ENCODE peak calls at places on chromosomes 3 and 15, in five cellular contexts. V is astrocyte of the spinal cord; B is psoas muscle; U is SHP77; K is activated T-helper 2 cell treated with anti-CD3 and anti-CD28 coated beads, Interferon-gamma antibody, Interleukin-2, Interleukin-4, amounts not matched to agents 10 μg/mL and 5 μg/mL and 100 μg/mL, durations not matched to agents 14 hours and 24 hours and 36 hours. N is an unnamed sample.

GRCh38 chr3:179056326-179056725 is 15.3 kb downstream of the ZMAT3 start:
- DNase-seq in V (no peak), B (no peak), U (no peak), K (no peak), N (no peak)

GRCh38 chr15:85763157-85763556 is 31.6 kb downstream of the KLHL25 start:
- DNase-seq in V (no peak), B (peak), U (no peak), K (no peak), N (no peak)

GRCh38 chr15:65945616-65946015 is 76.3 kb downstream of the RAB11A start:
- DNase-seq in V (no peak), B (no peak), U (no peak), K (no peak), N (no peak)

GRCh38 chr15:59531066-59531465 is 80.5 kb upstream of the GCNT3 start:
- DNase-seq in V (no peak), B (no peak), U (no peak), K (no peak), N (no peak)

GRCh38 chr15:59268199-59268979 is 61.7 kb downstream of the LDHAL6B start:
- DNase-seq in V (peak), B (no peak), U (no peak), K (no peak), N (peak)

GRCh38 chr3:12323237-12323636 is 34.4 kb downstream of the PPARG start:
- DNase-seq in V (no peak), B (no peak), U (no peak), K (no peak), N (no peak)

GRCh38 chr3:187618732-187619131 is 51.5 kb downstream of the SST start:
- DNase-seq in V (no peak), B (no peak), U (no peak), K (no peak), N (no peak)

GRCh38 chr3:99413504-99413903 is 224.9 kb upstream of the COL8A1 start:
- DNase-seq in V (peak), B (no peak), U (no peak), K (no peak), N (peak)

GRCh38 chr3:112042842-112043280 is 8.3 kb downstream of the TMPRSS7 start:
- DNase-seq in V (no peak), B (no peak), U (peak), K (no peak), N (no peak)

GRCh38 chr3:7144696-7145308 is 283.9 kb downstream of the GRM7 start:
- DNase-seq in V (no peak), B (no peak), U (peak), K (no peak), N (no peak)

GRCh38 chr3:11390411-11391171 is 118.4 kb downstream of the ATG7 start:
- DNase-seq in V (peak), B (no peak), U (no peak), K (no peak), N (no peak)

GRCh38 chr15:89406218-89406716 is 71.6 kb upstream of the POLG start:
- DNase-seq in V (no peak), B (no peak), U (no peak), K (no peak), N (no peak)

GRCh38 chr3:45642731-45643152 is 46.5 kb upstream of the SACM1L start:
- DNase-seq in V (peak), B (peak), U (peak), K (no peak), N (peak)

GRCh38 chr15:70795311-70795665 is 31.9 kb upstream of the UACA start:
- DNase-seq in V (peak), B (no peak), U (no peak), K (no peak), N (peak)

GRCh38 chr3:191774485-191774884 is 313.5 kb downstream of the PYDC2 start:
- DNase-seq in V (peak), B (no peak), U (no peak), K (no peak), N (peak)

GRCh38 chr3:179769411-179770247 is 116.8 kb downstream of the USP13 start:
- DNase-seq in V (no peak), B (no peak), U (no peak), K (no peak), N (no peak)

GRCh38 chr3:159757341-159758060 is 231.1 kb upstream of the IL12A start:
- DNase-seq in V (no peak), B (no peak), U (no peak), K (no peak), N (no peak)

GRCh38 chr3:69059688-69060087 is 7.6 kb upstream of the TMF1 start:
- DNase-seq in V (no peak), B (no peak), U (no peak), K (no peak), N (no peak)

GRCh38 chr15:25797511-25798206 is 65.5 kb downstream of the ATP10A start:
- DNase-seq in V (no peak), B (no peak), U (no peak), K (no peak), N (peak)

GRCh38 chr15:63500265-63501250 is 3.8 kb upstream of the USP3 start:
- DNase-seq in V (no peak), B (no peak), U (no peak), K (no peak), N (no peak)

GRCh38 chr15:67126551-67127333 is 61.3 kb downstream of the SMAD3 start:
- DNase-seq in V (no peak), B (no peak), U (peak), K (no peak), N (no peak)

GRCh38 chr3:133896002-133896761 is 500 bp upstream of the RAB6B start:
- DNase-seq in V (peak), B (no peak), U (no peak), K (no peak), N (peak)